ENCODE peak calls at places on chromosome 7, in five cellular contexts. One of them, this sample, is unnamed.

GRCh38 chr7:44912775-44913347 is 27.5 kb upstream of the PURB start:
- DNase-seq in AG09309: no peak
- DNase-seq in neural crest cell: no peak
- DNase-seq in glutamatergic neuron: no peak
- DNase-seq in A549: no peak
- DNase-seq in this sample: peak

GRCh38 chr7:48664241-48664640 is 260.1 kb upstream of the CDC14C start:
- DNase-seq in A549: no peak
- DNase-seq in AG09309: no peak
- DNase-seq in neural crest cell: no peak
- DNase-seq in glutamatergic neuron: no peak
- DNase-seq in this sample: peak

GRCh38 chr7:155163696-155164095 is 93.6 kb downstream of the HTR5A start:
- DNase-seq in AG09309: no peak
- DNase-seq in neural crest cell: no peak
- DNase-seq in A549: no peak
- DNase-seq in glutamatergic neuron: no peak
- DNase-seq in this sample: no peak

GRCh38 chr7:28432105-28432504 is 19.8 kb downstream of the CREB5 start:
- DNase-seq in A549: no peak
- DNase-seq in AG09309: no peak
- DNase-seq in neural crest cell: no peak
- DNase-seq in glutamatergic neuron: no peak
- DNase-seq in this sample: no peak

GRCh38 chr7:2172311-2173183 is 60.2 kb downstream of the MAD1L1 start:
- DNase-seq in neural crest cell: no peak
- DNase-seq in A549: no peak
- DNase-seq in AG09309: peak
- DNase-seq in glutamatergic neuron: no peak
- DNase-seq in this sample: no peak

GRCh38 chr7:74443591-74444365 is 9.9 kb upstream of the GTF2IRD1 start:
- DNase-seq in neural crest cell: no peak
- DNase-seq in A549: no peak
- DNase-seq in AG09309: no peak
- DNase-seq in glutamatergic neuron: peak
- DNase-seq in this sample: no peak

GRCh38 chr7:18020138-18020715 is 7.4 kb downstream of the PRPS1L1 start:
- DNase-seq in neural crest cell: no peak
- DNase-seq in AG09309: no peak
- DNase-seq in A549: no peak
- DNase-seq in glutamatergic neuron: no peak
- DNase-seq in this sample: no peak

GRCh38 chr7:73577627-73578341 is 595 bp downstream of the TBL2 start:
- DNase-seq in neural crest cell: no peak
- DNase-seq in AG09309: no peak
- DNase-seq in glutamatergic neuron: no peak
- DNase-seq in A549: no peak
- DNase-seq in this sample: no peak

GRCh38 chr7:32347244-32347828 is 142.8 kb downstream of the LSM5 start:
- DNase-seq in neural crest cell: peak
- DNase-seq in glutamatergic neuron: peak
- DNase-seq in AG09309: no peak
- DNase-seq in A549: peak
- DNase-seq in this sample: no peak

GRCh38 chr7:16421333-16422099 is at the start of gene CRPPA:
- DNase-seq in neural crest cell: peak
- DNase-seq in AG09309: no peak
- DNase-seq in glutamatergic neuron: peak
- DNase-seq in A549: no peak
- DNase-seq in this sample: peak

DNA sequence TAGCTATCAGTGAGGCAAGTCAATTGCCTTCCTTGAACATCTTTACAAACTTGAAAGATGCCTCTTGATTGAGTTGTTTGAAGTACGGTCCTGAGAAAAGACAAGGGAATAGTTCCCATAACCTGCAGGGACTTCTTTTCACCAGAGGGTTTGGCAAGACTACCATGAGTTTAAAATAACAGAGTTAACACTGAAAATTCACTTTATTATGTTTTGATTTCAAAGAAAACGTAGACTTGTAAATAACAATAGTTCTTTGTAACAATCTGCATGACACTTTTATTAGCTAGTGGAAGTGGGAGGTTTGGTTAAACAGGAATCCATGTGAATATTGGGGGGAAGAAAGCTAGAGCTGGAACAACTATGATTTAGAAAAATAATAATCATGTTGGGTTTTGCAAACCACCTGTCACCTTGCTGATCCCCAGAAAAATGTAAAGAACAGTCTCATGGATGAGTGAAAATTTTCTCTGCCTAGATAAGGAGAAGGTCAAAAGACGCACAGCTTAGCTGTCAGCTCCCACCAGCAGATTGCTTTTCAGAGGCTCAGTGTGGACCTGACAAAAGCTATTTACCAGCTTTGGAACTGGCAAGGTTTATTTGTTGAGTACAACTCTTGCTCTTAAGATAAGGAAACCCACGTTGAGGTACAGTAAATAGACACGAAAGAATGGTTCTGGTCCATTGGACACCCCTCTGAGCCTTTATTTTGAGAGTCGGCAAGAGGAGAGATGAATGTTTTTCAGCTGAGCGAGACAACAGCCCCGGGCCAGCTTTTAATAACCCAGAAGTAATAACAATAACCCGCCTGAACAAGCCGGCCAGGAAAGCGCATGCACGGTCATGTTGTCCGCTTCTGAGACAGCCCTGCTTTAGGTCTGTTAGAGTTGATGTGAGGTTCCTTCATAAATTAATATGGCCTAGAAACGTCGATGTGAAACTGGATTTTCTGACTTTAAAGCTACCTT is 49.2 kb downstream of the WNT2 start:
- DNase-seq in glutamatergic neuron: no peak
- DNase-seq in AG09309: no peak
- DNase-seq in A549: no peak
- DNase-seq in neural crest cell: no peak
- DNase-seq in this sample: peak
- TF ChIP-seq CTCF in glutamatergic neuron: no peak
- TF ChIP-seq CTCF in AG09309: no peak
- TF ChIP-seq CTCF in A549: no peak
- TF ChIP-seq CTCF in neural crest cell: no peak
- TF ChIP-seq CTCF in this sample: no peak

GRCh38 chr7:43314379-43315158 is 202.1 kb downstream of the HECW1 start:
- DNase-seq in glutamatergic neuron: no peak
- DNase-seq in AG09309: no peak
- DNase-seq in neural crest cell: no peak
- DNase-seq in A549: no peak
- DNase-seq in this sample: no peak
- TF ChIP-seq CTCF in glutamatergic neuron: no peak
- TF ChIP-seq CTCF in AG09309: no peak
- TF ChIP-seq CTCF in neural crest cell: no peak
- TF ChIP-seq CTCF in A549: no peak
- TF ChIP-seq CTCF in this sample: peak

DNA sequence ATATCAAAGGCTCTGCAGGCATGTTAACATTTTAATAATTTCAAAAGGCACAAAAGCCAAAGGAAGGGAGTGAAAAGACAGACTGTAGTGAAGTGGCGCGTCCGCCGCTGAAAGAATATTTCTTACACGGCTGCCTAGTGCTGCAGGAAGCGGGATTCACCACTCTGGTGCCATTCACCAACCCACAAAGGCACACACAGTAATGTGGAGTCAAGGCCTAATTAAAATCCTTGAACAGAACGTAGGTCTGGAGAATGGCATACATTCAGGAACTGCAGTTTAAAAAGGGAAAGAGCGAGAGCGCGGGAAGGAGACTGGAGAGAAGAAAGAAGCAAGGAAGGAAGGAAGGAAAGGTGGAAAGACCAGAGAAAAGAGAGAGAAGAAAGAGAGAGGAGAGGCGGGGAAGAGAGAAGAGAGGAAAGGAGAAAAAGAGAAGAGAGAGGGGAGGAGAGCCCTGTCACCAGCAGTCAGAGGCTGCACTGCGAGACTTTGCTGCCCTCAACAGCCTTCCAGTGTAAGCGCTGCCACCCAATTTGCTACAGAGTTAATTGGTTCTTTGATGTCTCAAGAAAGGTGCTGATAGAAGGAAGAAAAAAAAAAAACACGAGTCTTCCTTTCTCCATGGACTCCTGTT is 554.0 kb downstream of the MDFIC start:
- DNase-seq in glutamatergic neuron: peak
- DNase-seq in AG09309: no peak
- DNase-seq in A549: no peak
- DNase-seq in neural crest cell: no peak
- DNase-seq in this sample: no peak
- TF ChIP-seq CTCF in glutamatergic neuron: no peak
- TF ChIP-seq CTCF in AG09309: peak
- TF ChIP-seq CTCF in A549: no peak
- TF ChIP-seq CTCF in neural crest cell: no peak
- TF ChIP-seq CTCF in this sample: peak

GRCh38 chr7:129367700-129368388 is 66.4 kb upstream of the STRIP2 start:
- DNase-seq in glutamatergic neuron: peak
- DNase-seq in AG09309: peak
- DNase-seq in A549: peak
- DNase-seq in neural crest cell: peak
- DNase-seq in this sample: peak
- TF ChIP-seq CTCF in glutamatergic neuron: peak
- TF ChIP-seq CTCF in AG09309: peak
- TF ChIP-seq CTCF in A549: peak
- TF ChIP-seq CTCF in neural crest cell: peak
- TF ChIP-seq CTCF in this sample: peak

DNA sequence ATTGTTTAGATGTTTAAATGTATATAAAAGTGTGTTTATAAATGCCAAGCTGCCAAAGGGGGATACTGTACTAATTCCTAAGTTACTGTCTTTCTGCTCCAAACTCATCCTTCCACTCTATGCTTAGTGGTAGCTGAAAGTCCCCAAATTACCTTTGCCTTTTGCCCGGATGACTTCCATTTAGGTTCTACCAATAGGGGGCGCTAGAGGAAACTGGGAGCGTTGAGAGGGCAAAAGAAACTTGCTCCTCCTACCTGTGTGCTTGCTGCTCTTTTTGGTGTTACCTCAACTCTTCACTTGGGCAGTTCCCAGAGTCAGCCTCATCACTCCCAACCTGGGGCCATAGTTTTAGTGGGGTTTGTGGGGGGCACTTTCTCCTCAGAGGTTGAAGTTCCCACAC is 5.9 kb upstream of the OR2A25 start:
- DNase-seq in neural crest cell: no peak
- DNase-seq in AG09309: no peak
- DNase-seq in glutamatergic neuron: no peak
- DNase-seq in A549: no peak
- DNase-seq in this sample: no peak
- TF ChIP-seq CTCF in neural crest cell: peak
- TF ChIP-seq CTCF in AG09309: peak
- TF ChIP-seq CTCF in glutamatergic neuron: peak
- TF ChIP-seq CTCF in A549: no peak
- TF ChIP-seq CTCF in this sample: peak